ENCODE peak calls at places on chromosomes 11 and 22, in nine cellular contexts. C, Q, W, E, G, D, N, S and J are unnamed samples.

GRCh38 chr22:38017272-38017920 is 33.0 kb upstream of the SOX10 start:
- DNase-seq in C (peak), Q (peak), W (peak), E (peak), G (no peak), D (no peak), N (peak), S (peak), J (no peak)

GRCh38 chr11:95516786-95517185 is 272.8 kb downstream of the FAM76B start:
- DNase-seq in C (no peak), Q (no peak), W (no peak), E (no peak), G (no peak), D (no peak), N (no peak), S (no peak), J (no peak)

GRCh38 chr11:134412508-134413333 is 679 bp upstream of the B3GAT1 start:
- DNase-seq in C (no peak), Q (no peak), W (peak), E (no peak), G (no peak), D (peak), N (no peak), S (no peak), J (no peak)

GRCh38 chr11:8259316-8259995 is 4.2 kb downstream of the LMO1 start:
- DNase-seq in C (peak), Q (no peak), W (peak), E (peak), G (no peak), D (peak), N (peak), S (no peak), J (no peak)

GRCh38 chr11:120637131-120637530 is 125.6 kb downstream of the GRIK4 start:
- DNase-seq in C (no peak), Q (no peak), W (no peak), E (no peak), G (no peak), D (no peak), N (no peak), S (no peak), J (no peak)

GRCh38 chr11:120773501-120774031 is 250.3 kb upstream of the TBCEL start:
- DNase-seq in C (no peak), Q (peak), W (no peak), E (no peak), G (no peak), D (no peak), N (peak), S (no peak), J (no peak)

GRCh38 chr11:2940166-2940929 is 11.1 kb upstream of the PHLDA2 start:
- DNase-seq in C (peak), Q (no peak), W (peak), E (peak), G (peak), D (no peak), N (peak), S (no peak), J (no peak)

GRCh38 chr22:50018608-50019291 is 6.2 kb upstream of the IL17REL start:
- DNase-seq in C (no peak), Q (no peak), W (no peak), E (peak), G (no peak), D (peak), N (no peak), S (no peak), J (no peak)

GRCh38 chr11:86214710-86215109 is 29.8 kb upstream of the EED start:
- DNase-seq in C (no peak), Q (no peak), W (no peak), E (no peak), G (no peak), D (no peak), N (no peak), S (no peak), J (no peak)

GRCh38 chr11:90836031-90836430 is 613.2 kb upstream of the CHORDC1 start:
- DNase-seq in C (no peak), Q (no peak), W (no peak), E (no peak), G (no peak), D (no peak), N (no peak), S (no peak), J (no peak)

GRCh38 chr11:63682045-63682915 is 980 bp downstream of the RTN3 start:
- DNase-seq in C (no peak), Q (peak), W (no peak), E (peak), G (peak), D (no peak), N (peak), S (peak), J (no peak)

GRCh38 chr22:42073568-42074152 is 388 bp upstream of the PHETA2 start:
- DNase-seq in C (no peak), Q (no peak), W (no peak), E (peak), G (no peak), D (peak), N (no peak), S (no peak), J (no peak)

GRCh38 chr11:2789791-2790580 is 90.2 kb upstream of the KCNQ1OT1 start:
- DNase-seq in C (peak), Q (peak), W (peak), E (peak), G (no peak), D (no peak), N (peak), S (peak), J (no peak)

GRCh38 chr11:111426615-111427014 is 47.5 kb upstream of the POU2AF1 start:
- DNase-seq in C (no peak), Q (no peak), W (no peak), E (no peak), G (no peak), D (no peak), N (no peak), S (no peak), J (no peak)

GRCh38 chr11:65095427-65095826 is 587 bp upstream of the VPS51 start:
- DNase-seq in C (no peak), Q (no peak), W (no peak), E (peak), G (no peak), D (no peak), N (no peak), S (no peak), J (no peak)
- H3K27ac ChIP-seq in C (peak), Q (peak), W (peak), E (peak), G (peak), D (peak), N (peak), S (peak), J (peak)

DNA sequence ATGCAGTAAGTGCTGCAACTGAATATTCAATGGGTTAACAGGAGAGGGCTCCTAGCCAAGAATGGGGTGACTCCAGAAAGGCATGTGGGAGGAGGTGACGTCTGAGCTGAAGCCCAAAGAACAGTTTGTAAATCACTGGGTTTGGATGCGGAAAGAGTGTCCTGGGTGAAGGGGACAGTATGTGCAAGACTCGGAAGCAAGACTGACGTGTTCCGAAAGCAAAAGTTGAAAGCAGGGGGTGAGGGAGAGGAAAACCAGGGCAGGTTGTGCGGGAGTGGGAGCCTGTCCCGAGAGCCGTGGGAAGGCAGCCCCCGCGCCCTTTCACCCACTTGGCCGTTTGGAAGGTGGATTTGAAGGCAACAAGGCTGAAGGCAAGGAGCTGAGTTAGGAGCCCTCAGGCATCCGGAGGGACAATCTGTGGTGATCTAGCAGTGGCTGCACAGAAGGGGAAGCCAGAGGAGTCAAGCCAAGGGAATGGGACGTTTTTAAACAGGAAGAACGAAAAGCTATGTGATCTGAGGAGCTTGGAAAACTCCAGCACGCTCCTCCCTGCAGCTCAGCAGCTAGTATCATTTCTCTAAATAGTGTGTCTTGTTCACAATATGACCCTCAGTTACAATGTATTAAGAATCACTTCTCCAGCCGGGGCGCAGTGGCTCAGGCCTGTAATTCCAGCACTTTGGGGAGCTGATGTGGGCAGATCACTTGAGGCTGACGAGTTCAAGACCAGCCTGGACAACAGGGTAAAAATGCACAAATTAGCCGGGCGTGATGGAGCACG is 7.7 kb downstream of the SLC25A18 start:
- DNase-seq in C (peak), Q (peak), W (peak), E (peak), G (no peak), D (peak), N (peak), S (peak), J (no peak)
- TF ChIP-seq POLR2A in C (no peak), Q (no peak), W (no peak), E (no peak), G (no peak), D (no peak), N (peak), S (no peak), J (peak)

GRCh38 chr11:5992150-5992549 is 5.4 kb upstream of the OR52L1 start:
- DNase-seq in C (no peak), Q (no peak), W (no peak), E (no peak), G (no peak), D (no peak), N (no peak), S (no peak), J (no peak)

GRCh38 chr11:5989203-5989602 is 2.4 kb upstream of the OR52L1 start:
- DNase-seq in C (no peak), Q (no peak), W (no peak), E (no peak), G (no peak), D (no peak), N (no peak), S (no peak), J (no peak)

GRCh38 chr11:5986885-5987284 is at the start of gene OR52L1:
- DNase-seq in C (no peak), Q (no peak), W (no peak), E (no peak), G (no peak), D (no peak), N (no peak), S (no peak), J (no peak)

GRCh38 chr11:5994791-5995190 is 8.0 kb upstream of the OR52L1 start:
- DNase-seq in C (no peak), Q (no peak), W (no peak), E (no peak), G (no peak), D (no peak), N (no peak), S (no peak), J (no peak)

DNA sequence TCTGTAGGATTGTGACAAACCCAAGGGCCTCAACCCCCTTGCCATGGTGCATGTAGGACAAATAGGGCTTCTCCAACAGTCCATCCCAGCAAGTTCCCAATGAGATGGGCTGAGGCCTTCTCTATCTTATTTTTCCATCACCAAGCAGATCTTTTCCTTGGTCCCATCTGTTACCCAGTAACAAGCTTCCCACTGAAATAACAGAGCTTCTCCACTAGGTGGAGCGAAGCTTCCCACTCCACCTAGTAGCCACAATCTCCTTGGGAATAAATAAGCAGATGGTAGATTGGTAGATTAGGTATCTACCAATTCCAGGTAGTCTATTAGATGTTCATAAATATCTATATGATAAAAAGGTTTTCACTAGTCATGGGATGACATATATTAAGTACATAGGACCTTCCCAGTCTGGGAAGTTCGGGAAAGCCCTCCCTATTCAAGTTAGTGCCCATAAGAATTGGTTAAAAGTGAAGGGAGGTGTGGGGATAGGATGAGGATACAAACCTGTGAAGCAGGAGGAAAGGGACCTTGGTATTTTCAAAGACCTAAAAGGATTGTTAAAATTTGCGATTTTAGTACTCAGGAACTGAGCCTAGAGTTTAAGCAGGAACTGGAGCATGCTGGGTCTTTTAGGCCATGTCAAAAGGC is 5.9 kb upstream of the OR52L1 start:
- DNase-seq in C (no peak), Q (no peak), W (no peak), E (no peak), G (peak), D (no peak), N (no peak), S (peak), J (no peak)
- TF ChIP-seq CTCF in C (no peak), Q (peak), W (no peak), E (no peak), G (peak), D (no peak), N (peak), S (peak), J (peak)

GRCh38 chr11:88292156-88292844 is 45.2 kb downstream of the CTSC start:
- DNase-seq in C (no peak), Q (peak), W (peak), E (peak), G (peak), D (no peak), N (no peak), S (peak), J (no peak)
- H3K27ac ChIP-seq in C (no peak), Q (no peak), W (no peak), E (no peak), G (no peak), D (no peak), N (no peak), S (no peak), J (no peak)

DNA sequence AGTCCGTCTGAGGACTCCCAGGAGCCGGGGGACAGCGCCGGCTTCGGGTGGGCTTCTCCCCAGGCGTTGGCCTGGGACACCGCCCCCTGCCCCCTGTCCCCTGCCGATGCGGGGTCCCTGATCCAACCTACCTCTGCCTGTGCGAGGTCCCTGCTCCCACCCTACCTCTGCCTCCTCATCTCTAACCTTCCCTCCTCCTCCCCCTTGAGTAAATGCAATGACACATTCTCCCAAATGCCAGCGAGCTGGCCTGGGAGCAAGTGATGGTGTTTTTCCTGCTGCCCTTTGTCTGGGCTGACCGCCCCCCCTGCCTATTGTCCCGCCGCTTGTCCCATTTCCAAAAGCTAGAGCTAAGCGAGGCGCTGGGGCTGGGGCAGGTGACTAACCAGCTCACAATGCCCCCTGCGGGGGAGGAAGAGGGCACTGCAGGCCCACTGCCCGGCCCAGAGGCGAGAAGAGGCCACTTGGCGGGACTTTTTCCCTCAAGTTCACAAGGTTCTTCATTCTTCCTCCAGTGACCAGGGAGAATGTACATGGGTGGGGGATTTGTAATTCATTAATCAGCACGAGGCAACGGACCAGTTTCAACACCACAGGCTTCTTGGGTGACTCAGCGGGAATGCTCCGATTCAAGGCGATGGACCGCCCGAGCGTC is 645 bp upstream of the CLCF1 start:
- DNase-seq in C (no peak), Q (peak), W (peak), E (peak), G (peak), D (peak), N (peak), S (peak), J (no peak)
- TF ChIP-seq POLR2A in C (peak), Q (no peak), W (no peak), E (peak), G (peak), D (no peak), N (no peak), S (peak), J (no peak)